ENCODE peak calls at places on chromosome 10, in six cellular contexts. One of them, this sample, is unnamed.

GRCh38 chr10:61897671-61898434 is 3.6 kb upstream of the ARID5B start:
- DNase-seq in A549: peak; percentile 40
- DNase-seq in HepG2: no peak
- DNase-seq in tibial nerve: peak; percentile 48
- DNase-seq in transverse colon: peak; percentile 54
- DNase-seq in sigmoid colon: peak; percentile 70
- DNase-seq in this sample: no peak

GRCh38 chr10:4426866-4427265 is 399.1 kb upstream of the AKR1E2 start:
- DNase-seq in A549: no peak
- DNase-seq in HepG2: no peak
- DNase-seq in sigmoid colon: no peak
- DNase-seq in transverse colon: no peak
- DNase-seq in tibial nerve: no peak
- DNase-seq in this sample: no peak

GRCh38 chr10:6553937-6554336 is 26.1 kb downstream of the PRKCQ start:
- DNase-seq in transverse colon: no peak
- DNase-seq in HepG2: no peak
- DNase-seq in tibial nerve: no peak
- DNase-seq in sigmoid colon: no peak
- DNase-seq in A549: no peak
- DNase-seq in this sample: no peak

GRCh38 chr10:34864156-34865075 is 49.3 kb upstream of the PARD3 start:
- DNase-seq in transverse colon: no peak
- DNase-seq in tibial nerve: no peak
- DNase-seq in A549: no peak
- DNase-seq in HepG2: no peak
- DNase-seq in sigmoid colon: no peak
- DNase-seq in this sample: no peak

GRCh38 chr10:30000802-30001571 is 58.4 kb downstream of the JCAD start:
- DNase-seq in A549: no peak
- DNase-seq in tibial nerve: peak; percentile 78
- DNase-seq in sigmoid colon: peak; percentile 93
- DNase-seq in HepG2: peak; percentile 51
- DNase-seq in transverse colon: peak; percentile 26
- DNase-seq in this sample: no peak

GRCh38 chr10:62374862-62375710 is 917 bp downstream of the ZNF365 start:
- DNase-seq in tibial nerve: no peak
- DNase-seq in transverse colon: no peak
- DNase-seq in HepG2: no peak
- DNase-seq in A549: no peak
- DNase-seq in sigmoid colon: no peak
- DNase-seq in this sample: no peak

GRCh38 chr10:76719021-76719420 is 918.6 kb downstream of the KCNMA1 start:
- DNase-seq in tibial nerve: no peak
- DNase-seq in transverse colon: no peak
- DNase-seq in sigmoid colon: no peak
- DNase-seq in A549: no peak
- DNase-seq in HepG2: no peak
- DNase-seq in this sample: no peak

GRCh38 chr10:120813085-120813484 is 38.1 kb upstream of the WDR11 start:
- DNase-seq in transverse colon: no peak
- DNase-seq in tibial nerve: no peak
- DNase-seq in A549: no peak
- DNase-seq in HepG2: no peak
- DNase-seq in sigmoid colon: no peak
- DNase-seq in this sample: no peak

GRCh38 chr10:15842493-15843169 is 17.7 kb downstream of the MINDY3 start:
- DNase-seq in sigmoid colon: no peak
- DNase-seq in A549: no peak
- DNase-seq in tibial nerve: no peak
- DNase-seq in HepG2: no peak
- DNase-seq in transverse colon: no peak
- DNase-seq in this sample: no peak

GRCh38 chr10:4278161-4278560 is 493.2 kb upstream of the KLF6 start:
- DNase-seq in tibial nerve: no peak
- DNase-seq in transverse colon: no peak
- DNase-seq in sigmoid colon: no peak
- DNase-seq in A549: no peak
- DNase-seq in HepG2: no peak
- DNase-seq in this sample: no peak

GRCh38 chr10:7610017-7610416 is 56.7 kb downstream of the ITIH5 start:
- DNase-seq in HepG2: no peak
- DNase-seq in A549: no peak
- DNase-seq in tibial nerve: no peak
- DNase-seq in sigmoid colon: no peak
- DNase-seq in transverse colon: no peak
- DNase-seq in this sample: no peak

GRCh38 chr10:118971876-118972275 is 57.6 kb upstream of the NANOS1 start:
- DNase-seq in transverse colon: no peak
- DNase-seq in sigmoid colon: no peak
- DNase-seq in HepG2: no peak
- DNase-seq in tibial nerve: no peak
- DNase-seq in A549: no peak
- DNase-seq in this sample: no peak

GRCh38 chr10:85642082-85642420 is 724.5 kb downstream of the GRID1 start:
- DNase-seq in tibial nerve: no peak
- DNase-seq in A549: no peak
- DNase-seq in HepG2: no peak
- DNase-seq in transverse colon: no peak
- DNase-seq in sigmoid colon: no peak
- DNase-seq in this sample: no peak

GRCh38 chr10:43210556-43210955 is 56.3 kb downstream of the RASGEF1A start:
- DNase-seq in tibial nerve: no peak
- DNase-seq in sigmoid colon: peak; percentile 56
- DNase-seq in A549: no peak
- DNase-seq in HepG2: no peak
- DNase-seq in transverse colon: no peak
- DNase-seq in this sample: peak; percentile 72

GRCh38 chr10:77862595-77862994 is 64.0 kb downstream of the DLG5 start:
- DNase-seq in sigmoid colon: no peak
- DNase-seq in tibial nerve: no peak
- DNase-seq in HepG2: no peak
- DNase-seq in transverse colon: no peak
- DNase-seq in A549: no peak
- DNase-seq in this sample: no peak

GRCh38 chr10:28837613-28838390 is 160.5 kb downstream of the BAMBI start:
- DNase-seq in transverse colon: no peak
- DNase-seq in HepG2: no peak
- DNase-seq in sigmoid colon: no peak
- DNase-seq in tibial nerve: no peak
- DNase-seq in A549: no peak
- DNase-seq in this sample: no peak

GRCh38 chr10:59025981-59026730 is 150.3 kb upstream of the PHYHIPL start:
- DNase-seq in sigmoid colon: no peak
- DNase-seq in transverse colon: no peak
- DNase-seq in A549: no peak
- DNase-seq in tibial nerve: no peak
- DNase-seq in HepG2: no peak
- DNase-seq in this sample: peak; percentile 44

GRCh38 chr10:75845538-75845937 is 414.1 kb downstream of the LRMDA start:
- DNase-seq in A549: no peak
- DNase-seq in HepG2: no peak
- DNase-seq in sigmoid colon: no peak
- DNase-seq in transverse colon: no peak
- DNase-seq in tibial nerve: no peak
- DNase-seq in this sample: no peak

GRCh38 chr10:26879744-26880143 is 19.0 kb upstream of the ABI1 start:
- DNase-seq in transverse colon: peak; percentile 47
- DNase-seq in HepG2: no peak
- DNase-seq in tibial nerve: no peak
- DNase-seq in A549: peak; percentile 8
- DNase-seq in sigmoid colon: no peak
- DNase-seq in this sample: peak; percentile 94

GRCh38 chr10:72009430-72010081 is 45.4 kb downstream of the CHST3 start:
- DNase-seq in HepG2: no peak
- DNase-seq in transverse colon: peak; percentile 81
- DNase-seq in tibial nerve: peak; percentile 76
- DNase-seq in sigmoid colon: peak; percentile 100
- DNase-seq in A549: no peak
- DNase-seq in this sample: peak; percentile 59

GRCh38 chr10:112240441-112240840 is 42.8 kb upstream of the TECTB start:
- DNase-seq in A549: no peak
- DNase-seq in tibial nerve: no peak
- DNase-seq in HepG2: no peak
- DNase-seq in sigmoid colon: no peak
- DNase-seq in transverse colon: no peak
- DNase-seq in this sample: no peak

GRCh38 chr10:46255696-46256355 is 31.0 kb upstream of the ANTXRL start:
- DNase-seq in transverse colon: peak; percentile 71
- DNase-seq in HepG2: peak; percentile 43
- DNase-seq in tibial nerve: peak; percentile 41
- DNase-seq in sigmoid colon: peak; percentile 75
- DNase-seq in A549: peak; percentile 87
- DNase-seq in this sample: no peak

GRCh38 chr10:124287071-124287685 is 131.5 kb downstream of the OAT start:
- DNase-seq in A549: no peak
- DNase-seq in sigmoid colon: peak; percentile 45
- DNase-seq in tibial nerve: no peak
- DNase-seq in transverse colon: peak; percentile 6
- DNase-seq in HepG2: no peak
- DNase-seq in this sample: no peak

GRCh38 chr10:126080879-126081331 is 184.5 kb downstream of the FANK1 start:
- DNase-seq in sigmoid colon: no peak
- DNase-seq in HepG2: no peak
- DNase-seq in transverse colon: no peak
- DNase-seq in tibial nerve: no peak
- DNase-seq in A549: no peak
- DNase-seq in this sample: no peak

GRCh38 chr10:14826430-14826829 is 11.4 kb downstream of the CDNF start:
- DNase-seq in sigmoid colon: no peak
- DNase-seq in A549: no peak
- DNase-seq in tibial nerve: no peak
- DNase-seq in transverse colon: no peak
- DNase-seq in HepG2: no peak
- DNase-seq in this sample: no peak

GRCh38 chr10:14004536-14004935 is 326.2 kb downstream of the FRMD4A start:
- DNase-seq in sigmoid colon: no peak
- DNase-seq in tibial nerve: no peak
- DNase-seq in HepG2: no peak
- DNase-seq in A549: no peak
- DNase-seq in transverse colon: no peak
- DNase-seq in this sample: no peak

GRCh38 chr10:930415-931325 is 835 bp downstream of the LARP4B start:
- DNase-seq in HepG2: peak; percentile 42
- DNase-seq in A549: peak; percentile 50
- DNase-seq in sigmoid colon: peak; percentile 71
- DNase-seq in transverse colon: peak; percentile 76
- DNase-seq in tibial nerve: no peak
- DNase-seq in this sample: peak; percentile 65

GRCh38 chr10:89242840-89243586 is 8.6 kb downstream of the LIPA start:
- DNase-seq in A549: no peak
- DNase-seq in HepG2: no peak
- DNase-seq in transverse colon: no peak
- DNase-seq in tibial nerve: no peak
- DNase-seq in sigmoid colon: no peak
- DNase-seq in this sample: peak; percentile 36

DNA sequence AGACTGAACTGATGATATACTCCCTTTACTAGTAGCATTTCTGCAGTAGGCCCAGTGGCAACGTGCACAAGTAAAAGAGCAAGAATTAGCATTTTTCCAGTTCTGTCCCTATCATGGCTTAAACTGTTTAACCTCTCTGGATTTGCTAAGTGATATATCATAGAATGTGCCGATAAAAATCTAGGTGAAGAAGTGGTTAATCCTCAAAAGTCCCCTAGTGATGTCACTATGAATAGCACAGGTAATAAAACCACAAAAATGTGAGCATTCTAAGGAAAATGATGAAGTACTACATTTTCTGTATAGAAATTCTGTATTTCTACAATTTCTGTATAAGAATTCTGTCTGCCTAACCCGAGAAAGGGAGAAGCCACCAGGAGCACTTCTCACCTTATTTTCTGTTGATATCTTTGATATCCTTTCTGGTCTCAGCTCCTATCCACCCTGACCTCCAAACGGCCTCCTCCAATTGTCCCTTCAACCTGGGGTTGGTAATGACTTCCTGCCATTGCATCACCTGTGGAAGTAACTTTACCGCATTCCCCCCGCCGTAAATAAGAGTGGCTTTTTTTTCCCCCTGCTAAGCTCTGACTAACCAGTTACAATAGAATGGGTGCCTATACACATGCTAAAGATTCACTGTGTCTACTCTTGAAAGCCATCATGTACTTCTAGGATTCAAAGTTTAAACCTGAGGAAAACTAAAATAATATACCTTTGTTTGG is 155.9 kb upstream of the ASAH2 start:
- DNase-seq in HepG2: no peak
- DNase-seq in A549: no peak
- DNase-seq in tibial nerve: no peak
- DNase-seq in transverse colon: no peak
- DNase-seq in sigmoid colon: no peak
- DNase-seq in this sample: no peak
- TF ChIP-seq CTCF in HepG2: no peak
- TF ChIP-seq CTCF in A549: no peak
- TF ChIP-seq CTCF in tibial nerve: no peak
- TF ChIP-seq CTCF in transverse colon: no peak
- TF ChIP-seq CTCF in sigmoid colon: no peak
- TF ChIP-seq CTCF in this sample: no peak

DNA sequence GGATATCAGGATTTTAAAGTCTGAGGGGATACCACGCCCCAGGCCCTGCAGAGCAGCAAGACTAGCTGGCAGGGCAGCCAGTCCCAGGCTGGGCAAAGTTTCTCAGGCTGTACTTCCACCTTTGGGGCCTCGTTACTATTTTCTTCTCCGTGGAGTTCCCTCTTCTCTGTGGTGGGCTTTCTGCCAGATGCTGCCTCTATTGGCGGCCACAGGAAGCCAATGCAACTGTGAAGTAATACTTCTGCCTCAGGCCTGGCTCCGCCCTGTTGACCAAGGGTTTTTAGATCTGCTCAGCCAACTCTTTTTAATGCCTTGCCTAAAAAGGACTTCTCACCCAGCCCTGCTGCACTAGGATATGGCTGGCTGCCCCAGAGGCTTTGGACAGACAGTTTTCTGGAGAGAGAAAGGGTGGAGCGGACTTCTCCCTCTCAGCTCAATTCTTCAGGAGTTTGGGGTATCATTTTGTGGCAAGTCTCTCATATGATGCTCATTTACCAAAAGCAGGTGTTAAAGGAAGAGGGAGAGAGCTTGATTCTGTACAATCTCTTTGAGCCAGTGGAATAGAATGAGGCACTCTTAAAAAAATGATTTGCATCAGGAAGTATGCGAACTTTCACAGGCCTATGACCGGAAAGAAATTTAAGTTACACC is 67.4 kb downstream of the HHEX start:
- DNase-seq in tibial nerve: peak; percentile 80
- DNase-seq in HepG2: peak; percentile 72
- DNase-seq in transverse colon: peak; percentile 79
- DNase-seq in sigmoid colon: peak; percentile 97
- DNase-seq in A549: peak; percentile 46
- DNase-seq in this sample: peak; percentile 95
- TF ChIP-seq EP300 in tibial nerve: peak; percentile 80
- TF ChIP-seq EP300 in HepG2: no peak
- TF ChIP-seq EP300 in transverse colon: no peak
- TF ChIP-seq EP300 in sigmoid colon: no peak
- TF ChIP-seq EP300 in A549: no peak
- TF ChIP-seq EP300 in this sample: no peak

GRCh38 chr10:49484501-49485230 is 54.3 kb downstream of the ERCC6 start:
- DNase-seq in HepG2: no peak
- DNase-seq in transverse colon: no peak
- DNase-seq in sigmoid colon: no peak
- DNase-seq in tibial nerve: no peak
- DNase-seq in A549: no peak
- DNase-seq in this sample: no peak
- H3K4me3 ChIP-seq in HepG2: no peak overlapping the region
- H3K4me3 ChIP-seq in transverse colon: no peak overlapping the region
- H3K4me3 ChIP-seq in sigmoid colon: no peak overlapping the region
- H3K4me3 ChIP-seq in tibial nerve: no peak overlapping the region
- H3K4me3 ChIP-seq in A549: no peak overlapping the region
- H3K4me3 ChIP-seq in this sample: no peak overlapping the region

GRCh38 chr10:37754538-37755323 is 102.7 kb downstream of the ZNF248 start:
- DNase-seq in HepG2: peak; percentile 64
- DNase-seq in tibial nerve: no peak
- DNase-seq in A549: peak; percentile 25
- DNase-seq in sigmoid colon: no peak
- DNase-seq in transverse colon: peak; percentile 24
- DNase-seq in this sample: no peak
- TF ChIP-seq CTCF in HepG2: peak; percentile 87
- TF ChIP-seq CTCF in tibial nerve: no peak
- TF ChIP-seq CTCF in A549: peak; percentile 59
- TF ChIP-seq CTCF in sigmoid colon: peak; percentile 22
- TF ChIP-seq CTCF in transverse colon: peak; percentile 29
- TF ChIP-seq CTCF in this sample: peak; percentile 42

This sample was measured in upper lobe of left lung.